ENCODE peak calls at places on chromosomes 5 and 9, in four cellular contexts. One of them, this sample, is unnamed.

GRCh38 chr9:136628287-136628686 is 34.4 kb upstream of the EGFL7 start:
- DNase-seq in astrocyte of the cerebellum: no peak
- DNase-seq in upper lobe of right lung: no peak
- DNase-seq in cardiac fibroblast: no peak
- DNase-seq in this sample: no peak

GRCh38 chr5:38086777-38087176 is 171.6 kb upstream of the EGFLAM start:
- DNase-seq in astrocyte of the cerebellum: no peak
- DNase-seq in cardiac fibroblast: no peak
- DNase-seq in upper lobe of right lung: no peak
- DNase-seq in this sample: no peak

GRCh38 chr5:154138701-154139100 is 51.8 kb upstream of the GALNT10 start:
- DNase-seq in cardiac fibroblast: peak; percentile 76
- DNase-seq in upper lobe of right lung: no peak
- DNase-seq in astrocyte of the cerebellum: peak; percentile 8
- DNase-seq in this sample: no peak

GRCh38 chr9:107833295-107833694 is 343.7 kb upstream of the KLF4 start:
- DNase-seq in astrocyte of the cerebellum: no peak
- DNase-seq in cardiac fibroblast: no peak
- DNase-seq in upper lobe of right lung: no peak
- DNase-seq in this sample: no peak

GRCh38 chr9:4700932-4701331 is 21.6 kb downstream of the CDC37L1 start:
- DNase-seq in astrocyte of the cerebellum: no peak
- DNase-seq in cardiac fibroblast: no peak
- DNase-seq in upper lobe of right lung: no peak
- DNase-seq in this sample: no peak

GRCh38 chr9:88605500-88606172 is 70.7 kb downstream of the NXNL2 start:
- DNase-seq in upper lobe of right lung: no peak
- DNase-seq in cardiac fibroblast: peak; percentile 61
- DNase-seq in astrocyte of the cerebellum: no peak
- DNase-seq in this sample: no peak

GRCh38 chr5:142806769-142807377 is 36.7 kb downstream of the ARHGAP26 start:
- DNase-seq in upper lobe of right lung: no peak
- DNase-seq in astrocyte of the cerebellum: no peak
- DNase-seq in cardiac fibroblast: peak; percentile 42
- DNase-seq in this sample: no peak

GRCh38 chr5:55071413-55071812 is 31.0 kb upstream of the GZMA start:
- DNase-seq in upper lobe of right lung: no peak
- DNase-seq in cardiac fibroblast: no peak
- DNase-seq in astrocyte of the cerebellum: no peak
- DNase-seq in this sample: no peak

GRCh38 chr5:88480766-88481499 is 212.3 kb upstream of the TMEM161B start:
- DNase-seq in astrocyte of the cerebellum: peak; percentile 27
- DNase-seq in cardiac fibroblast: no peak
- DNase-seq in upper lobe of right lung: no peak
- DNase-seq in this sample: no peak

GRCh38 chr9:108056805-108057386 is 567.3 kb upstream of the KLF4 start:
- DNase-seq in cardiac fibroblast: peak; percentile 43
- DNase-seq in astrocyte of the cerebellum: peak; percentile 5
- DNase-seq in upper lobe of right lung: no peak
- DNase-seq in this sample: no peak

GRCh38 chr5:84382363-84383295 is 2.1 kb downstream of the EDIL3 start:
- DNase-seq in upper lobe of right lung: peak; percentile 72
- DNase-seq in astrocyte of the cerebellum: no peak
- DNase-seq in cardiac fibroblast: peak; percentile 75
- DNase-seq in this sample: peak; percentile 4

GRCh38 chr5:10399839-10400238 is 41.8 kb upstream of the ROPN1L start:
- DNase-seq in astrocyte of the cerebellum: no peak
- DNase-seq in cardiac fibroblast: no peak
- DNase-seq in upper lobe of right lung: no peak
- DNase-seq in this sample: no peak

GRCh38 chr9:91119679-91120078 is 242.0 kb downstream of the AUH start:
- DNase-seq in cardiac fibroblast: peak; percentile 23
- DNase-seq in upper lobe of right lung: no peak
- DNase-seq in astrocyte of the cerebellum: no peak
- DNase-seq in this sample: no peak

GRCh38 chr5:64612349-64612961 is 77.8 kb upstream of the SHISAL2B start:
- DNase-seq in cardiac fibroblast: peak; percentile 82
- DNase-seq in upper lobe of right lung: no peak
- DNase-seq in astrocyte of the cerebellum: peak; percentile 53
- DNase-seq in this sample: no peak

GRCh38 chr9:17472126-17472525 is 106.7 kb upstream of the SH3GL2 start:
- DNase-seq in cardiac fibroblast: no peak
- DNase-seq in upper lobe of right lung: no peak
- DNase-seq in astrocyte of the cerebellum: no peak
- DNase-seq in this sample: no peak

GRCh38 chr5:55234171-55234700 is 828 bp upstream of the CCNO start:
- DNase-seq in cardiac fibroblast: no peak
- DNase-seq in upper lobe of right lung: no peak
- DNase-seq in astrocyte of the cerebellum: peak; percentile 4
- DNase-seq in this sample: no peak

GRCh38 chr5:164498393-164498792 is 993.0 kb downstream of the MAT2B start:
- DNase-seq in upper lobe of right lung: no peak
- DNase-seq in cardiac fibroblast: no peak
- DNase-seq in astrocyte of the cerebellum: no peak
- DNase-seq in this sample: no peak

GRCh38 chr5:135964670-135965320 is 10.0 kb upstream of the LECT2 start:
- DNase-seq in upper lobe of right lung: no peak
- DNase-seq in astrocyte of the cerebellum: no peak
- DNase-seq in cardiac fibroblast: peak; percentile 17
- DNase-seq in this sample: no peak

GRCh38 chr5:142512041-142512679 is 173.7 kb downstream of the FGF1 start:
- DNase-seq in cardiac fibroblast: peak; percentile 62
- DNase-seq in astrocyte of the cerebellum: no peak
- DNase-seq in upper lobe of right lung: no peak
- DNase-seq in this sample: no peak

DNA sequence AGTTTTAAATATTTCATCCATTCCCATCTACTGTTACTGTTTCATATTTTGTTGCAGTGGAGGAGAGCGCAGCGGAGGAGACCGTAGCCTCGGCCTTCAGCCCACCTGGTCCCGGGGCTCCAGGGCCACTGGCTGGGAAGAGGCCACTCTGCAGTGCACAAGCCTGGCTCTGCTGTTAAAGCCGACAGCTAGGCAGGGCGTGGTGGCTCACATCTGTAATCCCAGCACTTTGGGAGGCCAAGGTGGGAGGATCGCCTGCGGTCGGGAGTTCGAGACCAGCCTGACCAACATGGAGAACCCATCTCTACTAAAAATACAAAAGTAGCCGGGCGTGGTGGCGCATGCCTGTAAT is 19.5 kb downstream of the LPCAT1 start:
- DNase-seq in cardiac fibroblast: no peak
- DNase-seq in upper lobe of right lung: no peak
- DNase-seq in astrocyte of the cerebellum: no peak
- DNase-seq in this sample: no peak
- TF ChIP-seq CTCF in cardiac fibroblast: no peak
- TF ChIP-seq CTCF in upper lobe of right lung: no peak
- TF ChIP-seq CTCF in astrocyte of the cerebellum: no peak
- TF ChIP-seq CTCF in this sample: no peak

DNA sequence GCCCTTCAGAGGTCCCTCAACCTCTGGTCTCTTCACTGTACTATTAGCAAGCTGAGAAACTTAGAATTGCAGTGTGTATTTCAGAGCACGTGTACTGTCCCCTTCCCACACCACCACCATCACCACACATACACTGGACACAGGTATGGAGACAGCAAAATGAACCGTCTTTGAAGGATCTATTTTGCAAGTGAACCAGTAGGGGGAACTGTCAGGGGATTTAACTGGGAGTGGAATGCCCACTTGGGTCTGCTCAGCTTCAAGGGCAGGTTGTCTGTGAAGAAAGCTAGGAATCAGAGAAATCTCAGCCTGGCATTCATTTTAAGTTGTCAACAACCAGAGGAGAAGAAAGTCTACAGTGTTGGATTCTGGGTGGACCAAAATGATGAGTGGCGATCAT is 147.0 kb downstream of the DCP2 start:
- DNase-seq in upper lobe of right lung: no peak
- DNase-seq in cardiac fibroblast: no peak
- DNase-seq in astrocyte of the cerebellum: no peak
- DNase-seq in this sample: no peak
- TF ChIP-seq CTCF in upper lobe of right lung: no peak
- TF ChIP-seq CTCF in cardiac fibroblast: peak; percentile 5
- TF ChIP-seq CTCF in astrocyte of the cerebellum: peak; percentile 34
- TF ChIP-seq CTCF in this sample: no peak

GRCh38 chr5:122192883-122193496 is 63.6 kb downstream of the ZNF474 start:
- DNase-seq in astrocyte of the cerebellum: peak; percentile 74
- DNase-seq in cardiac fibroblast: peak; percentile 82
- DNase-seq in upper lobe of right lung: no peak
- DNase-seq in this sample: peak; percentile 26
- TF ChIP-seq CTCF in astrocyte of the cerebellum: peak; percentile 55
- TF ChIP-seq CTCF in cardiac fibroblast: peak; percentile 62
- TF ChIP-seq CTCF in upper lobe of right lung: peak; percentile 66
- TF ChIP-seq CTCF in this sample: peak; percentile 71

GRCh38 chr5:169460123-169460522 is 123.5 kb upstream of the SPDL1 start:
- DNase-seq in upper lobe of right lung: no peak
- DNase-seq in cardiac fibroblast: no peak
- DNase-seq in astrocyte of the cerebellum: no peak
- DNase-seq in this sample: no peak
- TF ChIP-seq CTCF in upper lobe of right lung: no peak
- TF ChIP-seq CTCF in cardiac fibroblast: no peak
- TF ChIP-seq CTCF in astrocyte of the cerebellum: no peak
- TF ChIP-seq CTCF in this sample: no peak

DNA sequence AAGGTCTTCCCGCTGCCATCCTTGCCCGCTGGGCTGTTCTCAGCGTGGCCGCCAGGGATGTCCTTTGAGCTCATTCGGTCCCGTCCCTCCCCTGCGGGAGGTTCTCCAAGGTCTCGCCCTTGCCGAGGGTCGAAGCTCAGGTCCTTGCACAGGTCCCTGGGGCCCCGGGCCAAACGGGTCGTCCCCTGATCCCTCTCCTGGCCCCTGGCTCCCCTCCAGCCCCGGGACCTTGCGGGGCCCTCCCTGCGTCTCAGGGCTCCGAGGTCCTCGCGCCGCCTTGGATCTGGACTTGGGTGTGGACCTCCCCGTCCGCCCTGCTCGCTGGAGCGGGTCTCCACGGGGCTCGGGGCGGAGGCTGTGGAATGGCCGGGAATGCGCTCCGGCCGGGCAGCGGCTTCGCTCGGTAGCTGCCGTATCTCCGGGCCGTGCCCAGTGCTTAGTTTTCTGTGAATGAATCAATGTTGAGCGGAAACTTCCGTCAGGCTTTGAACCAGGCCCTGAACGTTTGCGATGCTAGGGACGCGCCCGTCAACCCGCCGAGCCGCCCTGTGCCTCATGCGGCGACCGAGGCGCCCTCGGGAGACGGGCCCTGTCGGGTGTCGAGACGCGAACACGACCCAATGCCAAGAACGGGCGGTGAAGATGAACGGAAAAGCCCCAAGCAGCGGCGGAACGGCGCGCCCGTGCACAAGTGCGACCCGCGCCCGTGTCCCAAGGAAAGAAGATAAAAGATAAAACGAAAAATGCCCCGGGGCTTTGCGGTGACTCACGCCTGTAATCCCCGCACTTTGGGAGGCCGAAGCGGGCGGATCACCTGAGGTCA is 779 bp downstream of the RNU6ATAC start:
- DNase-seq in upper lobe of right lung: peak; percentile 85
- DNase-seq in cardiac fibroblast: peak; percentile 44
- DNase-seq in astrocyte of the cerebellum: no peak
- DNase-seq in this sample: peak; percentile 52
- TF ChIP-seq CTCF in upper lobe of right lung: peak; percentile 52
- TF ChIP-seq CTCF in cardiac fibroblast: peak; percentile 49
- TF ChIP-seq CTCF in astrocyte of the cerebellum: peak; percentile 41
- TF ChIP-seq CTCF in this sample: peak; percentile 3

DNA sequence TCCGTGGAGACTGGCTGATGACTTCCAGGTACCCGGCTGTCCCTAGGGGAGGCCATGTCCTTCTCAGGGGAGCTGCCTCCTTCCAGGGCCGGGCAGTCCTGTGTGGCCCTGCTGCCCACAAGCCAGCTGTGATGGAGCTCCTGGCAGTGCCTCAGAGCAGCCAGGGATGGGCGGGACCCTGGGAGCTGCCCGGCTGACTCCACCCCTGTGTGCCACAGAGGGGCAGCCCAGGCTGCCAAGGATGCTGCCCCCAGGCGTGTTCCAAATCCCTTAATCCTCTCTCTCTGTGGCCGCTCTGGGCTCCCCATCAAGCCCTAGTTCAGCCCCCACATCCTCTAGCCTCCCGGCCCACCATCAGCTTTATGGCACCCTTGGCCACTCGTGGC is 7.0 kb upstream of the SCGB3A1 start:
- DNase-seq in cardiac fibroblast: no peak
- DNase-seq in upper lobe of right lung: peak; percentile 59
- DNase-seq in astrocyte of the cerebellum: no peak
- DNase-seq in this sample: peak; percentile 9
- TF ChIP-seq CTCF in cardiac fibroblast: no peak
- TF ChIP-seq CTCF in upper lobe of right lung: no peak
- TF ChIP-seq CTCF in astrocyte of the cerebellum: no peak
- TF ChIP-seq CTCF in this sample: no peak